ENCODE peak calls at places on chromosome 14, in seven cellular contexts. T, D, C, Z, J, E and H are unnamed samples.

GRCh38 chr14:21184252-21184651 is 28.4 kb upstream of the OR5AU1 start:
- DNase-seq in T (no peak), D (no peak), C (no peak), Z (no peak), J (no peak), E (no peak), H (no peak)

GRCh38 chr14:41380017-41380416 is 226.7 kb upstream of the LRFN5 start:
- DNase-seq in T (no peak), D (no peak), C (no peak), Z (no peak), J (no peak), E (no peak), H (no peak)

GRCh38 chr14:79516009-79516408 is 695.3 kb downstream of the DIO2 start:
- DNase-seq in T (no peak), D (no peak), C (no peak), Z (no peak), J (no peak), E (no peak), H (no peak)

GRCh38 chr14:72033331-72033730 is 101.1 kb downstream of the RGS6 start:
- DNase-seq in T (no peak), D (no peak), C (no peak), Z (no peak), J (no peak), E (no peak), H (peak; percentile 16)

GRCh38 chr14:51704465-51705050 is 52.8 kb downstream of the FRMD6 start:
- DNase-seq in T (no peak), D (no peak), C (no peak), Z (no peak), J (no peak), E (no peak), H (no peak)

GRCh38 chr14:90581745-90582144 is 184.9 kb downstream of the CALM1 start:
- DNase-seq in T (no peak), D (no peak), C (no peak), Z (no peak), J (no peak), E (no peak), H (no peak)

GRCh38 chr14:51442513-51443175 is 202.6 kb downstream of the TMX1 start:
- DNase-seq in T (no peak), D (no peak), C (no peak), Z (no peak), J (no peak), E (no peak), H (peak; percentile 24)

GRCh38 chr14:36068777-36069534 is 107.6 kb downstream of the PTCSC3 start:
- DNase-seq in T (no peak), D (no peak), C (peak; percentile 100), Z (no peak), J (no peak), E (no peak), H (no peak)

GRCh38 chr14:61718039-61718438 is 22.7 kb downstream of the HIF1A start:
- DNase-seq in T (no peak), D (no peak), C (no peak), Z (no peak), J (no peak), E (no peak), H (no peak)